ENCODE peak calls at places on chromosomes 13 and 19, in seven cellular contexts. M, P, Q, A, S, D and K are unnamed samples.

GRCh38 chr19:16940626-16941025 is 51.8 kb downstream of the F2RL3 start:
- DNase-seq in M (no peak), S (no peak), D (no peak), A (no peak), P (no peak), Q (no peak), K (no peak)

GRCh38 chr19:34366670-34367423 is 1.9 kb downstream of the GPI start:
- DNase-seq in S (peak), A (no peak), M (no peak), Q (no peak), D (no peak), P (no peak), K (no peak)

GRCh38 chr13:24184855-24185254 is 24.3 kb downstream of the SPATA13 start:
- DNase-seq in S (no peak), D (no peak), M (no peak), P (no peak), Q (no peak), A (no peak), K (no peak)

GRCh38 chr19:6480843-6481415 is 658 bp downstream of the DENND1C start:
- DNase-seq in Q (no peak), D (no peak), M (no peak), P (no peak), S (no peak), A (no peak), K (peak)

GRCh38 chr13:97199451-97199850 is 22.7 kb upstream of the MBNL2 start:
- DNase-seq in P (no peak), D (no peak), Q (no peak), M (no peak), S (no peak), A (no peak), K (no peak)

GRCh38 chr13:114146173-114146572 is 13.8 kb upstream of the RASA3 start:
- DNase-seq in A (no peak), D (no peak), P (no peak), M (no peak), S (no peak), Q (no peak), K (no peak)

GRCh38 chr13:109274188-109274821 is 512.1 kb downstream of the IRS2 start:
- DNase-seq in M (no peak), A (no peak), Q (no peak), S (peak), P (peak), D (no peak), K (no peak)

GRCh38 chr19:5032101-5032967 is 63.4 kb downstream of the KDM4B start:
- DNase-seq in A (no peak), M (no peak), Q (no peak), D (no peak), P (no peak), S (no peak), K (no peak)

GRCh38 chr19:16585808-16586476 is 13.7 kb upstream of the SLC35E1 start:
- DNase-seq in S (no peak), A (no peak), Q (no peak), D (no peak), M (no peak), P (no peak), K (peak)

GRCh38 chr13:76307157-76307556 is 579.0 kb downstream of the KCTD12 start:
- DNase-seq in D (no peak), P (no peak), Q (no peak), M (no peak), A (no peak), S (peak), K (no peak)

GRCh38 chr19:15463865-15464371 is 426 bp downstream of the RASAL3 start:
- DNase-seq in S (no peak), P (no peak), D (peak), M (no peak), Q (no peak), A (peak), K (peak)

GRCh38 chr13:112587359-112587766 is 590 bp downstream of the TUBGCP3 start:
- DNase-seq in M (peak), S (peak), P (peak), Q (peak), D (peak), A (peak), K (peak)

GRCh38 chr13:38024431-38024830 is 154.9 kb upstream of the TRPC4 start:
- DNase-seq in D (no peak), M (no peak), S (no peak), Q (no peak), A (no peak), P (peak), K (no peak)

GRCh38 chr19:32921624-32922023 is 50.1 kb downstream of the CEP89 start:
- DNase-seq in Q (no peak), A (no peak), S (no peak), M (no peak), P (no peak), D (no peak), K (no peak)

GRCh38 chr19:9171393-9171991 is 7.3 kb upstream of the OR7D2 start:
- DNase-seq in S (no peak), P (no peak), A (no peak), M (no peak), D (no peak), Q (no peak), K (no peak)

GRCh38 chr19:6047741-6048231 is 62.5 kb downstream of the RFX2 start:
- DNase-seq in Q (peak), A (no peak), P (peak), M (no peak), S (peak), D (no peak), K (peak)

GRCh38 chr19:46840157-46840942 is 10.3 kb downstream of the AP2S1 start:
- DNase-seq in S (peak), A (peak), Q (peak), D (peak), P (peak), M (peak), K (peak)

GRCh38 chr19:23766951-23767350 is 8.3 kb upstream of the ZNF681 start:
- DNase-seq in D (no peak), M (no peak), S (no peak), Q (no peak), P (no peak), A (no peak), K (no peak)

GRCh38 chr13:72820156-72820897 is 38.4 kb downstream of the PIBF1 start:
- DNase-seq in M (no peak), Q (no peak), A (no peak), S (peak), D (no peak), P (peak), K (no peak)

GRCh38 chr19:5184930-5185329 is 155.7 kb downstream of the PTPRS start:
- DNase-seq in Q (no peak), S (no peak), M (no peak), D (no peak), P (no peak), A (no peak), K (no peak)

GRCh38 chr13:27712421-27712820 is 79.9 kb upstream of the GSX1 start:
- DNase-seq in D (peak), S (peak), P (peak), M (no peak), A (no peak), Q (no peak), K (peak)

GRCh38 chr13:51585234-51585672 is 991 bp downstream of the WDFY2 start:
- DNase-seq in Q (no peak), M (no peak), A (peak), P (no peak), S (peak), D (no peak), K (peak)

DNA sequence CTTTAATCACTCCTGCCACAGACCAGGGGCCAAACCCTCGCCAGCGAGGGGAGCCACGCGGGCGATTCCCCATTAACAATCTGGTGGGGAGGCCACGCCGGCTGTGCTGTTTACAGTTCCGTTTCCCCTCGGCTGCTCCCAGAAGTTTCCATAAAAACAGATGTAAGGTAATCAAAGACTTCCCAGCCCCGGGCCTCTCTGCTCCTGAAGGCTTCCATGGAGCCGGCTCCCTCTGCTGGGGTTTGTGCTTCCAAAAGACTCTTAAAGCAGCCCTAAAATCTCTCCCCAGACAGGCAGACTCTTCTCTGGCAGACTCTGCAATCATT is 36.3 kb upstream of the CCNE1 start:
- DNase-seq in S (no peak), Q (no peak), M (no peak), D (no peak), P (no peak), A (no peak), K (no peak)
- H3K27ac ChIP-seq in S (no peak), Q (no peak), M (no peak), D (no peak), P (no peak), A (no peak), K (no peak)

DNA sequence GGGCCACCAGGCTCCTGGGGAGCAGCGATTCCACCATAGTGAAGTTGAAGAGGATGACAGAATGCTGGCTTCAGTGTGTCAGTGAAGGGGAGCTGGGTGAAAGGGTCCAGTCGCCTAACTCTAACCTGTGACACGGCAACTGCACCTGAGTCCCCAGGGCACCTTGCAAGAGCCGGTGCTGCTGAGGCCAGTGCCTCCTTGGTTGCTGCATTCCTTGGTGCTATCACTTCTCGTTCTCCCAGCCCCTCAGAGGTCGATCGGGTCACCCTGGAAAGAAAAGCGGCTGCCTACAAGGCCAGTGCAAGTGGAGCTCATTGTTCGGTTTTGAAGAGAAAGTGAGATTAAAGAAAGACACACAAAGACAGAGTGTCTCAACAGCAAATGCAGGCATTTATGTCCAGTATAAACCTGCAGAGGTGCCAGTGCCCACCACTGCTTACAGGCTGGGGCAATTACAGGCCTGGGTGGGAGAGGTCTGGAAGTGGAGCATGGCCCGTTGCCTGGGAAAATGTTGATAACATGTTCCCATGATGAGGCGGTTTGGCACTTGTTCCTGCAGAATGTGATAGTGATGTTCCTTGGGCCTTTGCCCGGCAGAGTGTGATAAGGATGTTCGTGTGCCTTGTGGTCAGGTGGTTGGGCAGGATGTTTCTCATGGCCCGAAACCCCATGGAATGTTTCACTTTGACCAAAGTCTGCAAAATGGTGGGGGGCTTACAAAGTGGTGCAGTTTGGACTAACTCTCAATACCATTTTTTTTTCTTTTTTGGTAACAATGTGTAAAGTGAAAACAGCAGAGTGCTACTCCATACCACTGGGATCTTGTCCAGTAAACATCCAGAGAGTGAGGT is 5.3 kb downstream of the FPR3 start:
- DNase-seq in M (peak), A (no peak), S (peak), Q (no peak), D (no peak), P (no peak), K (no peak)
- H3K27ac ChIP-seq in M (peak), A (no peak), S (peak), Q (no peak), D (no peak), P (peak), K (no peak)

GRCh38 chr19:41784337-41785239 is 11.8 kb upstream of the CEACAM3 start:
- DNase-seq in Q (no peak), M (no peak), A (no peak), D (no peak), S (no peak), P (no peak), K (no peak)
- H3K27ac ChIP-seq in Q (no peak), M (no peak), A (no peak), D (no peak), S (no peak), P (no peak), K (no peak)

DNA sequence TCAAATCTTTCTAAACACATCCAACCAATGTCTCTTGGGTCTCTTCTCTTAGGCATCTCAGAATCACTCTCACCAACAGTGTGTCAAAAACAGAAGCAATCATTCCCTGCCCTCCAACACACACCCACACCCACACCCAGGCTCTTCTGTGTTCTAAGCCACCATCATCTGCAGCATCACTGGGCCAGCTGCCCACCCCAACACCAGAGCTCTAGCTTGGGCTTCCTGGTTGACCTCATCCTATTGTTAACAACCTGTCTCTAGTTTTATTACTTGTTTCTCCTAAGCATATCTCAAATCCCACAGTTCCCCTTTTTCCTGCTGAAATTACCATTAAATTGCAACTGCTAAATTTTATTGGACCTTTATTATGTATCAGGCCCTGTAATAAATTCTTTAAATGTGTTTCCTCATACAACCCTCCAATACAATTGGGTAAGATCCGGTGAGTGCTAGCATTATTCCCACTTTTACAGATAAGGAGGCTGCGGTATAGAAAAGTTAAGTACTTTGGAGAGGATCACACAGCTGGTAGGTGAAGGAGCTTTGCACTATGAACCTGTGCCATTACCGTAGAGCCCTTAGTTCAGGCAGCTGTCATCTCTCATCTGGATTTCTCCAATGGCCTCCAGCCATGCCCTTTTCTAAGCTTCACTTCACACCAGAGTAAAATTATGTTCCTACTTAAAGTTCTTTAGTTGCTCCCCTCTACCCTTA is 227.5 kb downstream of the B3GLCT start:
- DNase-seq in S (no peak), D (no peak), Q (no peak), P (no peak), A (no peak), M (no peak), K (no peak)
- H3K27ac ChIP-seq in S (no peak), D (no peak), Q (no peak), P (no peak), A (no peak), M (peak), K (no peak)

DNA sequence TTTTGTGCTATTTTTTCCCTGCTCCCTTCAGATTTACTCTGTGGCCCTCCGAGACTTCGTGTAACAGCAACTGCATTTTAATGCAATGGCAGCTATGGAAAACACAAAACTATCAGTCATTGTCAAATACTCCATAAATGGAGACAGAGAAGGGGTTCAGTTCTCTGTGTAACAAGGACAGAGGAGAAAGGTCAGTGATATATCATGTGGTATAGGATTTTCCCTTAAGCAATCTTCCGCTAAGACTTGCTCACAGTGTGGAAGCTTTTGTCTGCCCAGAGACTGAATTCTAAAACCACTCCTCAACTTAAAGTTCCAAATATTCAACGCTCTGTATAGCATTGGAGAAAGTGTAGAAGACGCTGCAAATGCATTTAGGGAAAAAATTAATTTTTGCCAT is 111.3 kb upstream of the EDNRB start:
- DNase-seq in S (no peak), A (no peak), M (no peak), D (no peak), P (no peak), Q (no peak), K (no peak)
- H3K27ac ChIP-seq in S (no peak), A (no peak), M (no peak), D (no peak), P (no peak), Q (no peak), K (no peak)

DNA sequence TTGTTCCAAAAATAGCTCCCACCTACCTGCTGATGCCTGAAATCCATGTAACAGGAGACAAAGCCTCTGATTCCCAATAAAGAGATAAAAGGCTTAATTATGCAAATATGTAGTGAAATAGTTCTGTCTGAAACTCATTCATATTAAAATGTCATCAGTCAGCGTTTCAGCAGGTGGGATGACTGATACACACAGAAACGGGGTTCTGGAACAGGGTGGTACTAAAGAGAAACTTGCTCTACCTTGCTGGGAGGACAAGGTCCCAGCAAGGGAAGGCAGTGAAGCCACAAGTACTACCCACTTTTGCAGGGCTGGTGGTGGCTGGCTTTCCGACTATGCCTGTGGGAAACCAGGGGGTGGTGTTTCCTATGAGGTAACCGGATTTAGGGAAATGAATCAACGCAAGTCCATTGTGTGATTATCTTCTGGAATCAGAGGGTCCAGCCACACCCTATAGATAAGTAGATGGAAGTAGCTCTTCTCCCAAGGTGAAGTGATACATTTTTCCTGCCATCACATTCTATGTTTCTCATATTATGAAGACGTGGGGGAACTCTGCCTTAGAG is 76.3 kb downstream of the KL start:
- DNase-seq in P (peak), A (no peak), S (no peak), Q (no peak), D (no peak), M (no peak), K (no peak)
- H3K27ac ChIP-seq in P (no peak), A (no peak), S (no peak), Q (no peak), D (no peak), M (peak), K (no peak)

GRCh38 chr13:98261165-98261672 is 84.2 kb upstream of the RNF113B start:
- DNase-seq in P (no peak), A (no peak), M (no peak), Q (no peak), D (no peak), S (no peak), K (no peak)

GRCh38 chr13:98263841-98264240 is 86.8 kb upstream of the RNF113B start:
- DNase-seq in A (no peak), D (no peak), M (no peak), Q (no peak), S (no peak), P (no peak), K (no peak)

GRCh38 chr13:98262307-98262706 is 85.2 kb upstream of the RNF113B start:
- DNase-seq in S (no peak), D (no peak), Q (no peak), A (no peak), M (no peak), P (no peak), K (no peak)

GRCh38 chr13:98258226-98258625 is 81.2 kb upstream of the RNF113B start:
- DNase-seq in D (no peak), A (no peak), S (no peak), M (no peak), P (no peak), Q (no peak), K (no peak)

GRCh38 chr13:98260357-98261164 is 83.5 kb upstream of the RNF113B start:
- DNase-seq in A (no peak), M (no peak), P (no peak), S (no peak), Q (no peak), D (no peak), K (no peak)
- H3K27ac ChIP-seq in A (no peak), M (no peak), P (no peak), S (no peak), Q (no peak), D (no peak), K (no peak)

DNA sequence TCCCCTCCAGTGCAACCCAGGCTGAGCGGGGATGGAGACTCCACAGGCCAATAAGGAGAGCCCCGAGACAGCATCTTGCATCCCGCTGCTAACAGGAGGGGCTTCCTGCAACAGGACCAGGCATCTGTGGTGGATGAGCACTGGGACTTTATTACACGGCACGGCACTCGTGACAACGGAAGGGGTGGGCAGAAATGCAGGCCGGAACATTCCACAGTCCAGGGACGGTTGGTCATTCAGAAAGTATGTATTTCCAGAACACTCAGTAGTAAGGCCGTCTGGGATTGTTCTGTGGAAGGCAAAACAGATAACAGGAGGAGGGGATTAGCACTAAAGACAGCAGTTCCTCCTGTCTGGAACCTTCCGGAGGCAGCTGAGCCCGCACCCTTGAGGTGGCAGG is 3.3 kb upstream of the TM6SF2 start:
- DNase-seq in A (no peak), S (peak), M (no peak), Q (no peak), D (no peak), P (no peak), K (no peak)
- H3K27ac ChIP-seq in A (no peak), S (no peak), M (peak), Q (no peak), D (no peak), P (no peak), K (no peak)

DNA sequence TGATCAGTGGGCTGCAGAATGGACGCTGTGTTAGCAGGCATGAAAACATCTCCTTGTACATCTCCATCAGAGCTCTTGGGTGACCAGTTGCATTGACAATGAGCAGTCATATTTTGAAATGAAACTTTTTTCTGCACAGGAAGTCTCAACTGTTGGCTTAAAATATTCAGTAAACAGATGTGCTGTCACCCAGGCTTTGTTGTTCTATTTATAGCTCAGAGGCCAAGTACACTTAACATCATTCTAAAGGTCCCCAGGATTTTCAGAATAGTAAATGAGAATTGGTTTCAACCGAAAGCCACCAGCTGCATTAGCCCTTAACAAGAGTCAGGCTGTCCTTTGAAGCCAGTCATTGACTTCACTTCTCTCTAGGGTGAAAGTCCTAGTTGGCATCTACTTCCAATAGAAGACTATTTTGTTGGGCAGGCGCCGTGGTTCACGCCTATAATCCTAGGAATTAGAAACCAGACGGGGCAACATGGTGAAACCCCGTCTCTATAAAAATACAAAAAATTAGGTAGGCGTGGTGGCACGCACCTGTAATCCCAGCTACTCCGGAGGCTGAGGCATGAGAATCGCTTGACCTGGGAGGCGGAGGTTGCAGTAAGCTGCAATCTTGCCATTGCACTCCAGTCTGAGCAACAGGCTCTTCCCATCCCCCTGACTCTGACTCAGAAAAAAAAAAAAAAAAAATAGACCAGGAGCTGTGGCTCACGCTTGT is 7.9 kb upstream of the PDE4A start:
- DNase-seq in M (no peak), A (peak), S (no peak), P (peak), D (peak), Q (no peak), K (peak)
- H3K27ac ChIP-seq in M (no peak), A (peak), S (no peak), P (no peak), D (peak), Q (no peak), K (peak)